ENCODE peak calls at places on chromosomes 16 and 17, in six cellular contexts. One of them, this sample, is unnamed.

GRCh38 chr17:28807925-28808641 is 34.5 kb downstream of the FAM222B start:
- DNase-seq in AG04450: peak
- DNase-seq in GM20000: no peak
- DNase-seq in vagina: no peak
- DNase-seq in Calu3: peak
- DNase-seq in OCI-LY7: no peak
- DNase-seq in this sample: no peak

GRCh38 chr17:43983515-43984411 is 20.7 kb upstream of the NAGS start:
- DNase-seq in AG04450: no peak
- DNase-seq in GM20000: no peak
- DNase-seq in vagina: no peak
- DNase-seq in Calu3: peak
- DNase-seq in OCI-LY7: no peak
- DNase-seq in this sample: no peak

GRCh38 chr16:21028728-21029127 is 121.9 kb downstream of the DNAH3 start:
- DNase-seq in AG04450: no peak
- DNase-seq in GM20000: no peak
- DNase-seq in vagina: no peak
- DNase-seq in Calu3: no peak
- DNase-seq in OCI-LY7: no peak
- DNase-seq in this sample: no peak

GRCh38 chr16:89042711-89043551 is 50.7 kb upstream of the ACSF3 start:
- DNase-seq in AG04450: no peak
- DNase-seq in GM20000: no peak
- DNase-seq in vagina: no peak
- DNase-seq in Calu3: no peak
- DNase-seq in OCI-LY7: no peak
- DNase-seq in this sample: no peak

GRCh38 chr17:79001190-79002020 is 8.2 kb downstream of the CANT1 start:
- DNase-seq in AG04450: no peak
- DNase-seq in GM20000: no peak
- DNase-seq in vagina: no peak
- DNase-seq in Calu3: no peak
- DNase-seq in OCI-LY7: no peak
- DNase-seq in this sample: peak

GRCh38 chr17:48542114-48542955 is 2.6 kb downstream of the HOXB2 start:
- DNase-seq in AG04450: no peak
- DNase-seq in GM20000: no peak
- DNase-seq in vagina: no peak
- DNase-seq in Calu3: no peak
- DNase-seq in OCI-LY7: no peak
- DNase-seq in this sample: no peak

GRCh38 chr16:66551362-66551761 is 1.0 kb upstream of the CKLF start:
- DNase-seq in AG04450: no peak
- DNase-seq in GM20000: peak
- DNase-seq in vagina: no peak
- DNase-seq in Calu3: peak
- DNase-seq in OCI-LY7: peak
- DNase-seq in this sample: peak

GRCh38 chr17:74478369-74479100 is 12.1 kb downstream of the CD300A start:
- DNase-seq in AG04450: no peak
- DNase-seq in GM20000: peak
- DNase-seq in vagina: no peak
- DNase-seq in Calu3: no peak
- DNase-seq in OCI-LY7: peak
- DNase-seq in this sample: no peak

GRCh38 chr16:89534147-89534788 is 26.1 kb downstream of the SPG7 start:
- DNase-seq in AG04450: no peak
- DNase-seq in GM20000: peak
- DNase-seq in vagina: no peak
- DNase-seq in Calu3: no peak
- DNase-seq in OCI-LY7: peak
- DNase-seq in this sample: no peak

GRCh38 chr17:67995568-67996191 is 589 bp downstream of the C17orf58 start:
- DNase-seq in AG04450: no peak
- DNase-seq in GM20000: peak
- DNase-seq in vagina: no peak
- DNase-seq in Calu3: no peak
- DNase-seq in OCI-LY7: peak
- DNase-seq in this sample: peak

GRCh38 chr16:58046054-58046881 is 20.7 kb downstream of the MMP15 start:
- DNase-seq in AG04450: no peak
- DNase-seq in GM20000: no peak
- DNase-seq in vagina: no peak
- DNase-seq in Calu3: no peak
- DNase-seq in OCI-LY7: no peak
- DNase-seq in this sample: no peak

GRCh38 chr16:56977256-56977655 is 12.1 kb upstream of the NLRC5 start:
- DNase-seq in AG04450: no peak
- DNase-seq in GM20000: no peak
- DNase-seq in vagina: no peak
- DNase-seq in Calu3: no peak
- DNase-seq in OCI-LY7: no peak
- DNase-seq in this sample: no peak

GRCh38 chr17:75940727-75941441 is at the start of gene FBF1:
- DNase-seq in AG04450: peak
- DNase-seq in GM20000: peak
- DNase-seq in vagina: no peak
- DNase-seq in Calu3: peak
- DNase-seq in OCI-LY7: peak
- DNase-seq in this sample: peak
- TF ChIP-seq CTCF in AG04450: peak
- TF ChIP-seq CTCF in GM20000: no peak
- TF ChIP-seq CTCF in vagina: no peak
- TF ChIP-seq CTCF in Calu3: no peak
- TF ChIP-seq CTCF in OCI-LY7: peak
- TF ChIP-seq CTCF in this sample: peak

GRCh38 chr17:81527591-81528383 is at the start of gene FSCN2:
- DNase-seq in AG04450: no peak
- DNase-seq in GM20000: no peak
- DNase-seq in vagina: no peak
- DNase-seq in Calu3: no peak
- DNase-seq in OCI-LY7: no peak
- DNase-seq in this sample: no peak
- TF ChIP-seq CTCF in AG04450: peak
- TF ChIP-seq CTCF in GM20000: no peak
- TF ChIP-seq CTCF in vagina: no peak
- TF ChIP-seq CTCF in Calu3: no peak
- TF ChIP-seq CTCF in OCI-LY7: no peak
- TF ChIP-seq CTCF in this sample: no peak

GRCh38 chr17:56593741-56594527 is 435 bp downstream of the NOG start:
- DNase-seq in AG04450: no peak
- DNase-seq in GM20000: peak
- DNase-seq in vagina: no peak
- DNase-seq in Calu3: peak
- DNase-seq in OCI-LY7: peak
- DNase-seq in this sample: peak
- TF ChIP-seq CTCF in AG04450: no peak
- TF ChIP-seq CTCF in GM20000: no peak
- TF ChIP-seq CTCF in vagina: no peak
- TF ChIP-seq CTCF in Calu3: no peak
- TF ChIP-seq CTCF in OCI-LY7: no peak
- TF ChIP-seq CTCF in this sample: no peak

DNA sequence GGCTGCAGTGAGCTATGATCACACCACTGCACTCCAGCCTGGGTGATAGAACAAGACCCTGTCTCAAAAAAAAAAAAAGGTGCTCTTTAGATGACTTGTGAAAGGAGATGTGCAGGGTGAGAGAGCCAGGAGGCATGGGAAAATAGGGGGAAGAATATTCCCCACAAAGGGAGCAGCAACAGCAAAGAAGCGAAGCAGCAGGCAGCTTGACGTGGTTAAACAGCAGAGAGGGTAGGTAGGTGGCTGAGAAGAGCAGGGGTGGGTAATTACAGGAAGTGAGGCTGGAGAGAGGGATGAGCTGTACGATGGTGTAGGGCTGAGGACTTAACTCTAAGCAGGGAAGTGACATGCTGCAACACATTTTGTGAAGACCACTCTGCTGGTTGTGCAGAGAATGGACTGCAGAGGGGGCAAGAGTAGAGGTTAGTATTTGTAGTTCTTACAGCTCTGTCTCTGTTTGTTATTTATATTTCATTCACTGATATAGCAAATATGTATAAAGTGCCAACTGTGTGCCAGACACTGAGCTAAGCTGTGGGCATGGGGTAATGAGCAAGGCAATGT is 1.6 kb downstream of the HEATR3 start:
- DNase-seq in AG04450: peak
- DNase-seq in GM20000: peak
- DNase-seq in vagina: no peak
- DNase-seq in Calu3: peak
- DNase-seq in OCI-LY7: peak
- DNase-seq in this sample: peak
- TF ChIP-seq CTCF in AG04450: peak
- TF ChIP-seq CTCF in GM20000: peak
- TF ChIP-seq CTCF in vagina: no peak
- TF ChIP-seq CTCF in Calu3: peak
- TF ChIP-seq CTCF in OCI-LY7: peak
- TF ChIP-seq CTCF in this sample: peak

GRCh38 chr16:82631701-82632685 is 5.2 kb downstream of the CDH13 start:
- DNase-seq in AG04450: no peak
- DNase-seq in GM20000: no peak
- DNase-seq in vagina: no peak
- DNase-seq in Calu3: no peak
- DNase-seq in OCI-LY7: no peak
- DNase-seq in this sample: no peak
- TF ChIP-seq CTCF in AG04450: peak
- TF ChIP-seq CTCF in GM20000: peak
- TF ChIP-seq CTCF in vagina: no peak
- TF ChIP-seq CTCF in Calu3: no peak
- TF ChIP-seq CTCF in OCI-LY7: peak
- TF ChIP-seq CTCF in this sample: peak

This sample was measured in GM13977.